ENCODE peak calls at places on chromosomes 1 and 21, in seven cellular contexts. V, S, D, G, W, X and K are unnamed samples.

GRCh38 chr1:45521413-45522323 is at the start of gene PRDX1:
- DNase-seq in V (peak; percentile 94), S (peak; percentile 84), D (peak; percentile 93), G (peak; percentile 99), W (peak; percentile 99), X (peak; percentile 97), K (peak; percentile 92)

GRCh38 chr1:193479187-193479586 is 292.8 kb upstream of the B3GALT2 start:
- DNase-seq in V (no peak), S (no peak), D (peak; percentile 81), G (no peak), W (no peak), X (no peak), K (no peak)

GRCh38 chr1:68174173-68175113 is 57.9 kb downstream of the WLS start:
- DNase-seq in V (no peak), S (peak; percentile 84), D (no peak), G (no peak), W (no peak), X (peak; percentile 19), K (peak; percentile 22)

GRCh38 chr21:41689289-41689583 is 77.6 kb downstream of the RIPK4 start:
- DNase-seq in V (no peak), S (no peak), D (no peak), G (no peak), W (no peak), X (no peak), K (no peak)

GRCh38 chr1:208252126-208252853 is 8.1 kb upstream of the PLXNA2 start:
- DNase-seq in V (peak; percentile 52), S (no peak), D (no peak), G (peak; percentile 38), W (peak; percentile 84), X (peak; percentile 67), K (no peak)

GRCh38 chr1:107415241-107415640 is 274.4 kb downstream of the NTNG1 start:
- DNase-seq in V (no peak), S (no peak), D (no peak), G (no peak), W (no peak), X (no peak), K (no peak)

GRCh38 chr1:242738702-242739225 is 214.3 kb upstream of the PLD5 start:
- DNase-seq in V (no peak), S (no peak), D (no peak), G (no peak), W (no peak), X (no peak), K (no peak)

GRCh38 chr1:88780485-88780884 is 96.4 kb downstream of the PKN2 start:
- DNase-seq in V (no peak), S (no peak), D (no peak), G (no peak), W (no peak), X (no peak), K (no peak)

GRCh38 chr21:45592208-45592619 is 50.0 kb upstream of the SLC19A1 start:
- DNase-seq in V (no peak), S (no peak), D (peak; percentile 73), G (peak; percentile 80), W (no peak), X (no peak), K (no peak)

GRCh38 chr1:43711524-43712386 is 4.4 kb downstream of the ST3GAL3 start:
- DNase-seq in V (no peak), S (no peak), D (no peak), G (no peak), W (no peak), X (no peak), K (no peak)

GRCh38 chr1:17140279-17140678 is 21.0 kb upstream of the PADI2 start:
- DNase-seq in V (no peak), S (no peak), D (no peak), G (no peak), W (no peak), X (no peak), K (no peak)

GRCh38 chr1:154476791-154477190 is 25.2 kb upstream of the TDRD10 start:
- DNase-seq in V (no peak), S (no peak), D (no peak), G (no peak), W (no peak), X (no peak), K (peak; percentile 43)

GRCh38 chr1:212525479-212526110 is 83.0 kb upstream of the ATF3 start:
- DNase-seq in V (no peak), S (no peak), D (no peak), G (peak; percentile 16), W (no peak), X (no peak), K (no peak)

GRCh38 chr1:101240041-101240430 is 3.2 kb downstream of the S1PR1 start:
- DNase-seq in V (no peak), S (no peak), D (no peak), G (no peak), W (no peak), X (no peak), K (no peak)

GRCh38 chr1:175075572-175076568 is 8.2 kb downstream of the TNN start:
- DNase-seq in V (no peak), S (no peak), D (no peak), G (peak; percentile 9), W (no peak), X (no peak), K (no peak)

GRCh38 chr1:156499703-156500577 is 635 bp downstream of the MEF2D start:
- DNase-seq in V (no peak), S (no peak), D (no peak), G (peak; percentile 53), W (peak; percentile 78), X (peak; percentile 75), K (no peak)

GRCh38 chr1:15669074-15669473 is 15.0 kb upstream of the PLEKHM2 start:
- DNase-seq in V (no peak), S (no peak), D (no peak), G (no peak), W (no peak), X (no peak), K (no peak)

GRCh38 chr21:44802396-44803153 is 955 bp upstream of the UBE2G2 start:
- DNase-seq in V (peak; percentile 81), S (no peak), D (no peak), G (peak; percentile 74), W (no peak), X (peak; percentile 55), K (no peak)

GRCh38 chr21:43329361-43330269 is 97.3 kb downstream of the SIK1 start:
- DNase-seq in V (no peak), S (no peak), D (no peak), G (no peak), W (no peak), X (no peak), K (no peak)

DNA sequence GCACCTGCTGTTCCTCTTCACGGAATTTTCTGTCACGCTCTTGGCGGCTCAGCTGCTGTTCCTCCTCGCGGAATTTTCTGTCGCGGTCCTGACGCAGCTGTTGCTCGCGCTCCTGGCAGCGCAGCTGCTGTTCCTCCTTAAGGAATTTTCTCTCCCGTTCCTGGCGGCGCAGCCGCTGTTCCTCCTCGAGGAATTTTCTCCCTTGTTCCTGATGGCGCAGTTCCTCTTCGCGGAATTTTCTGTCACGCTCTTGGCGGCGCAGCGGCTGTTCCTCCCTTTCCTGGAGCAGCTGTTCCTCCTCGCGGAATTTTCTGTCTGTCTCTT is 6.4 kb downstream of the TCHH start:
- DNase-seq in V (no peak), S (no peak), D (no peak), G (no peak), W (peak; percentile 46), X (no peak), K (no peak)
- TF ChIP-seq SIN3A in V (no peak), S (no peak), D (no peak), G (no peak), W (no peak), X (no peak), K (no peak)

GRCh38 chr1:100009458-100009857 is 39.7 kb downstream of the SLC35A3 start:
- DNase-seq in V (no peak), S (no peak), D (no peak), G (no peak), W (no peak), X (no peak), K (no peak)
- TF ChIP-seq SIN3A in V (no peak), S (no peak), D (no peak), G (no peak), W (no peak), X (no peak), K (no peak)

GRCh38 chr1:20168547-20169491 is 17.1 kb upstream of the UBXN10 start:
- DNase-seq in V (no peak), S (no peak), D (no peak), G (no peak), W (no peak), X (peak; percentile 59), K (no peak)

GRCh38 chr1:20164694-20165202 is 21.1 kb upstream of the UBXN10 start:
- DNase-seq in V (no peak), S (no peak), D (no peak), G (no peak), W (no peak), X (no peak), K (no peak)

GRCh38 chr1:20166047-20166446 is 19.8 kb upstream of the UBXN10 start:
- DNase-seq in V (no peak), S (no peak), D (no peak), G (no peak), W (no peak), X (peak; percentile 49), K (no peak)

GRCh38 chr1:20167126-20167525 is 18.8 kb upstream of the UBXN10 start:
- DNase-seq in V (no peak), S (no peak), D (no peak), G (no peak), W (no peak), X (no peak), K (no peak)

GRCh38 chr1:20165522-20165951 is 20.4 kb upstream of the UBXN10 start:
- DNase-seq in V (peak; percentile 35), S (no peak), D (no peak), G (peak; percentile 64), W (no peak), X (peak; percentile 60), K (peak; percentile 16)
- TF ChIP-seq SIN3A in V (no peak), S (no peak), D (no peak), G (no peak), W (no peak), X (no peak), K (no peak)

DNA sequence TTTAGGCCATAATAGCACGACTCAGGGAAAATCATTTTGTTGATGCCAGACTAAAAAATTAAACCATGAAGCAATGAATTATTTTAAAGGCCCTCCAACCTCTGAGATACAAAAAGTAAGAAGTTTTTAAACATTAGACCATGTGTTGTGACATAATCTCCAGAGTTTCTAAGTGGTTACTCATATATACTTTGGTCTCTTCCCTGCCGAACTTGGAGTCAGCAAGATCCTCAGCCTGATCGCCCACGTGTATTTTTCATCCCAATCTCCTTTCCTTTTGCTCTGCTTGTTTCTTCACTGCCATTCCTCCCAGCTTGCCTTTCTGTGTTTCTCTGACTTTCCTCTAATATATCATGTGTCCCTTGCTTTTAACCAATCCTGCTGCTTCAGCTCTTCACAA is 3.8 kb downstream of the ARV1 start:
- DNase-seq in V (no peak), S (no peak), D (no peak), G (no peak), W (no peak), X (no peak), K (no peak)
- TF ChIP-seq SIN3A in V (no peak), S (no peak), D (no peak), G (no peak), W (no peak), X (no peak), K (no peak)

GRCh38 chr1:162304736-162305135 is 71.9 kb downstream of the SPATA46 start:
- DNase-seq in V (no peak), S (no peak), D (no peak), G (no peak), W (no peak), X (no peak), K (no peak)
- TF ChIP-seq SIN3A in V (no peak), S (no peak), D (no peak), G (no peak), W (no peak), X (no peak), K (no peak)

GRCh38 chr21:38486221-38486620 is 12.1 kb downstream of the ERG start:
- DNase-seq in V (no peak), S (no peak), D (no peak), G (no peak), W (no peak), X (no peak), K (no peak)
- TF ChIP-seq SIN3A in V (no peak), S (no peak), D (no peak), G (no peak), W (no peak), X (no peak), K (no peak)